ENCODE peak calls at places on chromosome 21, in nine cellular contexts. D is HCT116; R is HFF-Myc; A is CD4-positive, alpha-beta T cell; S is epithelial cell of proximal tubule; W is prostate gland; Z is CD8-positive, alpha-beta T cell; U is Calu3; E is A673. O is an unnamed sample.

GRCh38 chr21:45577806-45578801 is 35.9 kb upstream of the SLC19A1 start:
- DNase-seq in D (no peak), R (no peak), A (no peak), S (no peak), W (no peak), Z (no peak), U (peak; percentile 19), E (no peak), O (no peak)

GRCh38 chr21:39504230-39504629 is 52.5 kb downstream of the SH3BGR start:
- DNase-seq in D (no peak), R (no peak), A (no peak), S (no peak), W (no peak), Z (no peak), U (no peak), E (no peak), O (no peak)

GRCh38 chr21:39633043-39633442 is 20.3 kb downstream of the B3GALT5 start:
- DNase-seq in D (peak; percentile 79), R (peak; percentile 36), A (no peak), S (no peak), W (no peak), Z (no peak), U (no peak), E (no peak), O (no peak)

GRCh38 chr21:45572231-45572630 is 30.0 kb upstream of the SLC19A1 start:
- DNase-seq in D (no peak), R (no peak), A (no peak), S (no peak), W (no peak), Z (no peak), U (no peak), E (no peak), O (no peak)

GRCh38 chr21:33377221-33377620 is 26.0 kb upstream of the IFNGR2 start:
- DNase-seq in D (no peak), R (no peak), A (no peak), S (no peak), W (no peak), Z (no peak), U (no peak), E (no peak), O (no peak)

GRCh38 chr21:10616535-10616934 is 95.2 kb downstream of the TPTE start:
- DNase-seq in D (no peak), R (no peak), A (no peak), S (no peak), W (no peak), Z (no peak), U (no peak), E (no peak), O (no peak)

GRCh38 chr21:14263879-14264278 is 47.9 kb downstream of the RBM11 start:
- DNase-seq in D (no peak), R (no peak), A (no peak), S (no peak), W (no peak), Z (no peak), U (no peak), E (peak; percentile 6), O (no peak)

GRCh38 chr21:45994738-45995685 is 13.4 kb downstream of the COL6A1 start:
- DNase-seq in D (no peak), R (no peak), A (no peak), S (no peak), W (no peak), Z (no peak), U (no peak), E (no peak), O (no peak)

GRCh38 chr21:27631471-27631870 is 664.6 kb upstream of the ADAMTS5 start:
- DNase-seq in D (no peak), R (no peak), A (no peak), S (no peak), W (no peak), Z (no peak), U (no peak), E (no peak), O (no peak)

GRCh38 chr21:44869860-44870747 is 3.4 kb downstream of the PTTG1IP start:
- DNase-seq in D (peak; percentile 93), R (peak; percentile 77), A (no peak), S (peak; percentile 84), W (no peak), Z (no peak), U (peak; percentile 77), E (no peak), O (no peak)

GRCh38 chr21:45317401-45318145 is 29.9 kb upstream of the POFUT2 start:
- DNase-seq in D (peak; percentile 32), R (no peak), A (no peak), S (no peak), W (no peak), Z (no peak), U (no peak), E (no peak), O (no peak)

GRCh38 chr21:17491716-17492414 is 21.0 kb upstream of the CXADR start:
- DNase-seq in D (peak; percentile 26), R (peak; percentile 98), A (no peak), S (peak; percentile 93), W (peak; percentile 23), Z (no peak), U (peak; percentile 18), E (no peak), O (no peak)

GRCh38 chr21:37374026-37374425 is 7.5 kb downstream of the DYRK1A start:
- DNase-seq in D (no peak), R (no peak), A (no peak), S (no peak), W (no peak), Z (no peak), U (no peak), E (no peak), O (no peak)

GRCh38 chr21:37370152-37371040 is 3.8 kb downstream of the DYRK1A start:
- DNase-seq in D (no peak), R (peak; percentile 41), A (no peak), S (no peak), W (no peak), Z (no peak), U (no peak), E (peak; percentile 50), O (no peak)

GRCh38 chr21:37373539-37373938 is 7.0 kb downstream of the DYRK1A start:
- DNase-seq in D (no peak), R (no peak), A (no peak), S (no peak), W (no peak), Z (no peak), U (no peak), E (no peak), O (no peak)

GRCh38 chr21:37371041-37371397 is 4.4 kb downstream of the DYRK1A start:
- DNase-seq in D (no peak), R (no peak), A (no peak), S (no peak), W (no peak), Z (no peak), U (no peak), E (no peak), O (no peak)

GRCh38 chr21:37372127-37372731 is 5.7 kb downstream of the DYRK1A start:
- DNase-seq in D (no peak), R (no peak), A (no peak), S (no peak), W (no peak), Z (no peak), U (no peak), E (no peak), O (no peak)
- TF ChIP-seq CTCF in D (no peak), R (no peak), A (no peak), S (no peak), W (no peak), Z (no peak), U (no peak), E (no peak), O (no peak)

GRCh38 chr21:29827647-29828046 is 112.1 kb downstream of the GRIK1 start:
- DNase-seq in D (no peak), R (no peak), A (no peak), S (no peak), W (no peak), Z (no peak), U (no peak), E (no peak), O (no peak)

GRCh38 chr21:29829514-29830255 is 110.1 kb downstream of the GRIK1 start:
- DNase-seq in D (no peak), R (no peak), A (no peak), S (no peak), W (no peak), Z (no peak), U (no peak), E (peak; percentile 8), O (no peak)

GRCh38 chr21:29827236-29827635 is 112.6 kb downstream of the GRIK1 start:
- DNase-seq in D (no peak), R (no peak), A (no peak), S (no peak), W (no peak), Z (no peak), U (no peak), E (no peak), O (no peak)

GRCh38 chr21:29834617-29835016 is 105.2 kb downstream of the GRIK1 start:
- DNase-seq in D (no peak), R (no peak), A (no peak), S (no peak), W (no peak), Z (no peak), U (no peak), E (no peak), O (no peak)

DNA sequence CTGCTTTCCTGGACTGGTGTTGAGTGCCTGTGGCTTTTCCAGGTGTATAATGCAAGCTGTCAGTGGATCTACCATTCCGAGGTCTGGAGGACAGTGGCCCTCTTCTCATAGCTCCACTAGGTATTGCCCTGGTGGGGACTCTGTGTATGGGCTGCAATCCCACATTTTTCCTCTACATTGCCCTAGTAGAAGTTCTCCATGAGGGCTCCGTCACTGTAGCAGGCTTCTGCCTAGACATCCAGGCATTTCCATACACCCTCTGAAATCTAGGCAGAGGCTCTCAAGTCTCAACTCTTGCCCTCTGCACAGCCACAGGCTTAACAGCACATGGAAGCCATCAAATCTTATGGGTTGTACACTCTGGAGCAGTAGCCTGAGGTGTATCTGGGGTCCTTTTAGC is 107.6 kb downstream of the GRIK1 start:
- DNase-seq in D (no peak), R (no peak), A (no peak), S (no peak), W (no peak), Z (no peak), U (no peak), E (no peak), O (no peak)
- TF ChIP-seq CTCF in D (no peak), R (no peak), A (no peak), S (no peak), W (no peak), Z (no peak), U (no peak), E (no peak), O (no peak)

GRCh38 chr21:43619856-43620255 is 39.4 kb downstream of the HSF2BP start:
- DNase-seq in D (no peak), R (no peak), A (no peak), S (no peak), W (no peak), Z (no peak), U (no peak), E (no peak), O (no peak)
- TF ChIP-seq CTCF in D (peak; percentile 45), R (peak; percentile 6), A (no peak), S (peak; percentile 46), W (no peak), Z (no peak), U (no peak), E (peak; percentile 13), O (no peak)

DNA sequence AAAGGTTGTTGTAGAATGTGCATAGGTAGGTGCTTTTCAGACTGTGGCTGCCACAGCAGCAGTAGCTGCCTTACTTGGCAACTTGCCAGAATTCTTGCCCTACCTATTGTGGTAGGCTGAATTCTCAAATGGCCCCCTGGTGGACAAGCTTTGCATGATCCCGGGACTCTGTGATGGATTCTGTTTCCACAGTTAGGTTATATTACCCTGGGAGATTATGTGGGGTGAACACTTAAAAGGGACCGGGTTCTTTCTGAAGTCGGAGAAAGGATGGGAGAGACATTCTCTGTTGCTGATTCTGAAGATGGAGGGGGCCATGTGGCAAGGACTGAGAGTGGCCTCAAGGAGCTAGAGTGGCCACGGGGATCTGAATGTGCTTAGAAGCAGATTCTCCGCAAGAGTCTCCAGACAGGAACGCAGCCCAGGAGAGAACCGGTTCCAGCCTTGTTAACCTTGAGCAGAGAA is 32.1 kb upstream of the KCNE1 start:
- DNase-seq in D (peak; percentile 80), R (peak; percentile 62), A (peak; percentile 8), S (peak; percentile 59), W (peak; percentile 77), Z (no peak), U (peak; percentile 85), E (peak; percentile 83), O (no peak)
- TF ChIP-seq CTCF in D (peak; percentile 80), R (peak; percentile 70), A (no peak), S (peak; percentile 85), W (no peak), Z (peak; percentile 34), U (peak; percentile 46), E (peak; percentile 62), O (no peak)

O was measured in activated B cell treated with CpG ODN at 0.5 μM for 24 hours.